ENCODE peak calls at places on chromosomes 7 and 10, in six cellular contexts. P is HS-5, Q is NCI-H2081, O is fibroblast of pulmonary artery, R is KG1, G is progenitor cell of endocrine pancreas. J is an unnamed sample.

GRCh38 chr7:99990417-99990816 is 14.6 kb upstream of the AZGP1 start:
- DNase-seq in P (no peak), Q (no peak), O (no peak), R (no peak), G (no peak), J (no peak)

GRCh38 chr7:95066736-95067530 is 159.5 kb downstream of the PPP1R9A start:
- DNase-seq in P (peak; percentile 2), Q (no peak), O (peak; percentile 69), R (no peak), G (no peak), J (peak; percentile 50)

GRCh38 chr7:137081694-137082093 is 213.2 kb downstream of the CHRM2 start:
- DNase-seq in P (peak; percentile 37), Q (no peak), O (peak; percentile 95), R (no peak), G (no peak), J (peak; percentile 99)

GRCh38 chr10:72523062-72523461 is 102.8 kb downstream of the MICU1 start:
- DNase-seq in P (no peak), Q (no peak), O (no peak), R (no peak), G (no peak), J (no peak)

GRCh38 chr7:55477781-55478374 is 94.4 kb downstream of the VOPP1 start:
- DNase-seq in P (peak; percentile 69), Q (no peak), O (peak; percentile 51), R (no peak), G (no peak), J (peak; percentile 96)

GRCh38 chr7:33128631-33128989 is 754 bp upstream of the BBS9 start:
- DNase-seq in P (no peak), Q (no peak), O (no peak), R (no peak), G (no peak), J (no peak)

GRCh38 chr7:135994466-135995205 is 17.5 kb upstream of the MTPN start:
- DNase-seq in P (no peak), Q (no peak), O (peak; percentile 44), R (no peak), G (no peak), J (peak; percentile 86)

GRCh38 chr10:93579089-93579488 is 12.6 kb downstream of the FFAR4 start:
- DNase-seq in P (no peak), Q (no peak), O (no peak), R (no peak), G (no peak), J (peak; percentile 18)

GRCh38 chr7:112422842-112423496 is 27.3 kb upstream of the IFRD1 start:
- DNase-seq in P (no peak), Q (peak; percentile 23), O (peak; percentile 96), R (no peak), G (no peak), J (peak; percentile 84)